ENCODE peak calls at places on chromosomes 7 and 10, in six cellular contexts. One of them, this sample, is unnamed.

GRCh38 chr10:15852111-15852557 is 8.2 kb downstream of the MINDY3 start:
- DNase-seq in spleen: no peak
- DNase-seq in HCT116: no peak
- DNase-seq in HL-60: no peak
- DNase-seq in K562: no peak
- DNase-seq in suprapubic skin: no peak
- DNase-seq in this sample: no peak

GRCh38 chr10:114953047-114953446 is 15.1 kb downstream of the TRUB1 start:
- DNase-seq in K562: no peak
- DNase-seq in suprapubic skin: no peak
- DNase-seq in spleen: no peak
- DNase-seq in HCT116: no peak
- DNase-seq in HL-60: no peak
- DNase-seq in this sample: no peak

GRCh38 chr10:6445671-6446278 is 134.3 kb downstream of the PRKCQ start:
- DNase-seq in HCT116: peak; percentile 18
- DNase-seq in K562: peak; percentile 61
- DNase-seq in spleen: peak; percentile 79
- DNase-seq in HL-60: peak; percentile 25
- DNase-seq in suprapubic skin: no peak
- DNase-seq in this sample: no peak

GRCh38 chr7:71131256-71131752 is 640 bp upstream of the GALNT17 start:
- DNase-seq in HL-60: peak; percentile 1
- DNase-seq in HCT116: no peak
- DNase-seq in K562: no peak
- DNase-seq in suprapubic skin: no peak
- DNase-seq in spleen: peak; percentile 72
- DNase-seq in this sample: no peak

GRCh38 chr7:134440476-134440875 is 18.4 kb downstream of the AKR1B1 start:
- DNase-seq in HCT116: no peak
- DNase-seq in K562: no peak
- DNase-seq in HL-60: no peak
- DNase-seq in spleen: no peak
- DNase-seq in suprapubic skin: no peak
- DNase-seq in this sample: no peak

GRCh38 chr7:155834486-155835048 is 22.3 kb upstream of the SHH start:
- DNase-seq in suprapubic skin: no peak
- DNase-seq in spleen: peak; percentile 37
- DNase-seq in K562: no peak
- DNase-seq in HCT116: no peak
- DNase-seq in HL-60: no peak
- DNase-seq in this sample: no peak

GRCh38 chr7:2629740-2630681 is 1.8 kb upstream of the TTYH3 start:
- DNase-seq in HCT116: no peak
- DNase-seq in suprapubic skin: no peak
- DNase-seq in HL-60: no peak
- DNase-seq in K562: no peak
- DNase-seq in spleen: no peak
- DNase-seq in this sample: peak; percentile 92

GRCh38 chr7:47827321-47827720 is 120.9 kb downstream of the PKD1L1 start:
- DNase-seq in HCT116: no peak
- DNase-seq in K562: no peak
- DNase-seq in spleen: no peak
- DNase-seq in suprapubic skin: no peak
- DNase-seq in HL-60: no peak
- DNase-seq in this sample: peak; percentile 73

GRCh38 chr10:75613685-75614587 is 182.5 kb downstream of the LRMDA start:
- DNase-seq in spleen: no peak
- DNase-seq in suprapubic skin: no peak
- DNase-seq in HCT116: no peak
- DNase-seq in HL-60: no peak
- DNase-seq in K562: no peak
- DNase-seq in this sample: no peak

GRCh38 chr7:141874787-141875186 is 33.5 kb upstream of the PRSS37 start:
- DNase-seq in K562: no peak
- DNase-seq in suprapubic skin: no peak
- DNase-seq in HCT116: no peak
- DNase-seq in HL-60: peak; percentile 79
- DNase-seq in spleen: no peak
- DNase-seq in this sample: no peak

GRCh38 chr7:50848203-50848602 is 65.5 kb upstream of the GRB10 start:
- DNase-seq in HCT116: no peak
- DNase-seq in HL-60: no peak
- DNase-seq in K562: no peak
- DNase-seq in spleen: no peak
- DNase-seq in suprapubic skin: no peak
- DNase-seq in this sample: no peak

GRCh38 chr10:120432209-120432608 is 24.8 kb upstream of the PLPP4 start:
- DNase-seq in spleen: no peak
- DNase-seq in HL-60: no peak
- DNase-seq in suprapubic skin: no peak
- DNase-seq in K562: no peak
- DNase-seq in HCT116: no peak
- DNase-seq in this sample: no peak

GRCh38 chr7:150406565-150407421 is 27.7 kb downstream of the ZNF775 start:
- DNase-seq in HCT116: no peak
- DNase-seq in K562: peak; percentile 29
- DNase-seq in HL-60: no peak
- DNase-seq in suprapubic skin: peak; percentile 73
- DNase-seq in spleen: peak; percentile 82
- DNase-seq in this sample: no peak

DNA sequence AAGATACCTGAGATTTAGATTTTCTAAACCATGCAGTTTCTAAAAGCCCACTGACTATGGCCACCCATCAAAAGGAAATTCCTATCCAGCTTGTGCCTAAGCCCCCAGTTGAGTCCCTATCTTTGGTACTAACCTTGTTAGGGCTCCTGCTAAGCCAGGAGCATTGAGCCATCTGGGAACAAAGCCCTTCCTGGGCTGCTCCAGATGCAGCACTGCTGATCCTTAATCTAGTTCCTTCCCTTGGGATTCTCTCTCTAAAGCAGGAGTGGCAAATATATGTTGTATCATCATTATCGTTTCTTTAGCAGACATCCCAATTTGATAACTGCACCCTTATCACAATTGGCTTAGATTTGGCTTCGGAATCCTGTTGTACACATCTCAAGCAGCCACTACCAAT is 24.7 kb upstream of the PDLIM1 start:
- DNase-seq in K562: no peak
- DNase-seq in spleen: no peak
- DNase-seq in HCT116: no peak
- DNase-seq in HL-60: no peak
- DNase-seq in suprapubic skin: no peak
- DNase-seq in this sample: no peak
- TF ChIP-seq POLR2AphosphoS5 in K562: no peak
- TF ChIP-seq POLR2AphosphoS5 in spleen: no peak
- TF ChIP-seq POLR2AphosphoS5 in HCT116: no peak
- TF ChIP-seq POLR2AphosphoS5 in HL-60: no peak
- TF ChIP-seq POLR2AphosphoS5 in suprapubic skin: no peak
- TF ChIP-seq POLR2AphosphoS5 in this sample: no peak

DNA sequence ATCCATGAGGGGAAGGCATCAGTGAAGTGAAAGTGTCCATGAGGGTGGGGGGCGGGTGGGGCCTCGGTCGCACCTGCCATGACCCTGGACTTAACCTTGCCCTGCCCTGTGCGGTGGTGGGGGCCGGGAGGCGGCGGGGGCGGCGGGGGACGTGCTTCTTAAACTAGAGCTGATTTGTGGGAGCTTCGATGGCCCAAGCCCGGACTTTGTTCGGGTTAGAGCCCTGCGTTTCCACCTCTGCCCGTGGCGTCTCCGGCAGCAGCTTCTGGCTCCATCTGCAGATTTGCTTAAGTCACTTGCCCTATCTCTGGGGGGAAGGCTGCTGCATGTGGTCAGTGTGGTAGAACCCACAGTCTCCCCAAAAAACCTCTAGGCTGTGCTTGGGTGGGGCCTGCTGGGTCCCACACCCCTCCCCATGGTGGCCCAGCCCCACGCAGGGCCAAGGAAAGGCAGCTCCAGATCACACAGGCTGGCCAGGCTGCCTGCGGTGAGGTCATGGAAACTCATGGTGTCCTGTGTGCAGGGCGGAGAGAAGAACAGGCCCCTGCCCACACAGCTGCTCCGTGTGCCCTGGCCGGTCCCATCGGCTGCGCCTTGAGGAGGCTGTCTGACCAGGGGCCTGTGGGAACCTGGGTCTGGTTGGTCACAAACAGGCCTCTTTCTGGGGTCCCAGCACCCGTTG is 93.2 kb downstream of the INPP5A start:
- DNase-seq in HCT116: no peak
- DNase-seq in spleen: peak; percentile 67
- DNase-seq in K562: no peak
- DNase-seq in suprapubic skin: peak; percentile 76
- DNase-seq in HL-60: no peak
- DNase-seq in this sample: no peak
- TF ChIP-seq POLR2AphosphoS5 in HCT116: no peak
- TF ChIP-seq POLR2AphosphoS5 in spleen: peak; percentile 47
- TF ChIP-seq POLR2AphosphoS5 in K562: no peak
- TF ChIP-seq POLR2AphosphoS5 in suprapubic skin: no peak
- TF ChIP-seq POLR2AphosphoS5 in HL-60: no peak
- TF ChIP-seq POLR2AphosphoS5 in this sample: no peak

GRCh38 chr10:4240641-4241197 is 455.7 kb upstream of the KLF6 start:
- DNase-seq in K562: no peak
- DNase-seq in HL-60: no peak
- DNase-seq in spleen: no peak
- DNase-seq in HCT116: no peak
- DNase-seq in suprapubic skin: no peak
- DNase-seq in this sample: no peak

GRCh38 chr10:4242561-4243035 is 457.6 kb upstream of the KLF6 start:
- DNase-seq in K562: no peak
- DNase-seq in HCT116: peak; percentile 52
- DNase-seq in suprapubic skin: no peak
- DNase-seq in HL-60: no peak
- DNase-seq in spleen: no peak
- DNase-seq in this sample: no peak

GRCh38 chr10:4243651-4244050 is 458.6 kb upstream of the KLF6 start:
- DNase-seq in spleen: no peak
- DNase-seq in HCT116: peak; percentile 61
- DNase-seq in HL-60: no peak
- DNase-seq in K562: no peak
- DNase-seq in suprapubic skin: no peak
- DNase-seq in this sample: no peak

GRCh38 chr10:4243169-4243568 is 458.2 kb upstream of the KLF6 start:
- DNase-seq in K562: no peak
- DNase-seq in suprapubic skin: no peak
- DNase-seq in HL-60: no peak
- DNase-seq in spleen: no peak
- DNase-seq in HCT116: no peak
- DNase-seq in this sample: no peak

DNA sequence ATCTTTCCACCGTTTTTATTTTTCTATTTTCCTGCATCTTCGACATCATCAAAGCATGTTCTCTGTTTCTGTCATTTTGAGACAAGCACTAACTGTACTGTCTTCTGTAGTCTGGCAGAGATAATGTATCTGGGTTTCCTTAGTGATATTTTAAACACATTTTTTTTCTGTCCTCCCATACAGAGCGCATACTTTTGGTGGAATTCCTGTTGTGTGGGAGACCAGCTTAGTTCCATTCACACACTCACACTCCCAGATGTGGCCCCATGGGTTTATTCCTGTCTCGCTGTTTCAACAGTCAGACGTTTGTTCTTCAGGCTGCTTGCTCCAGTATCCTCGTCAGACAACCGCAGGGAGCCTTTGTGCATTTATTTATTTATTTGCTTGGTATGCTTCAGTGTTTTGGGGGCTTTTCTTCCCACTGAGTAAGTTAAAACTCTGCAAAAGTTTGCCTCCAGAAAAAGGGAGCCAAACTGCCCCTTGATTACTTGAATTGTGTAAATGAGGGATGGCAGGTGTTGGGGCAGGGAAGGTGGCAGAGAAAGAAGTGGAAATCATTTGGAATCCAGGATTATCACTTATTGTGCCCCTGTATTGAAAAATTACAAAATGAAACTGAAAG is 456.8 kb upstream of the KLF6 start:
- DNase-seq in HCT116: no peak
- DNase-seq in suprapubic skin: no peak
- DNase-seq in HL-60: no peak
- DNase-seq in spleen: no peak
- DNase-seq in K562: no peak
- DNase-seq in this sample: no peak
- TF ChIP-seq POLR2AphosphoS5 in HCT116: no peak
- TF ChIP-seq POLR2AphosphoS5 in suprapubic skin: no peak
- TF ChIP-seq POLR2AphosphoS5 in HL-60: no peak
- TF ChIP-seq POLR2AphosphoS5 in spleen: no peak
- TF ChIP-seq POLR2AphosphoS5 in K562: no peak
- TF ChIP-seq POLR2AphosphoS5 in this sample: peak; percentile 65

GRCh38 chr10:323651-324293 is 188.5 kb downstream of the ZMYND11 start:
- DNase-seq in suprapubic skin: peak; percentile 90
- DNase-seq in spleen: peak; percentile 90
- DNase-seq in HL-60: peak; percentile 48
- DNase-seq in HCT116: peak; percentile 72
- DNase-seq in K562: no peak
- DNase-seq in this sample: no peak
- TF ChIP-seq POLR2AphosphoS5 in suprapubic skin: no peak
- TF ChIP-seq POLR2AphosphoS5 in spleen: peak; percentile 66
- TF ChIP-seq POLR2AphosphoS5 in HL-60: no peak
- TF ChIP-seq POLR2AphosphoS5 in HCT116: no peak
- TF ChIP-seq POLR2AphosphoS5 in K562: no peak
- TF ChIP-seq POLR2AphosphoS5 in this sample: no peak

GRCh38 chr7:105808703-105809590 is 67.5 kb downstream of the ATXN7L1 start:
- DNase-seq in HCT116: no peak
- DNase-seq in K562: no peak
- DNase-seq in suprapubic skin: no peak
- DNase-seq in HL-60: peak; percentile 83
- DNase-seq in spleen: peak; percentile 89
- DNase-seq in this sample: no peak
- TF ChIP-seq POLR2AphosphoS5 in HCT116: no peak
- TF ChIP-seq POLR2AphosphoS5 in K562: no peak
- TF ChIP-seq POLR2AphosphoS5 in suprapubic skin: no peak
- TF ChIP-seq POLR2AphosphoS5 in HL-60: no peak
- TF ChIP-seq POLR2AphosphoS5 in spleen: no peak
- TF ChIP-seq POLR2AphosphoS5 in this sample: no peak

This sample was measured in breast epithelium.